ENCODE peak calls at places on chromosomes 7 and 10, in four cellular contexts. O, T, I and N are unnamed samples.

GRCh38 chr7:46557295-46557711 is 636.2 kb upstream of the IGFBP3 start:
- DNase-seq in O (peak), T (no peak), I (no peak), N (no peak)

GRCh38 chr10:97789770-97790397 is 18.1 kb upstream of the SFRP5 start:
- DNase-seq in O (no peak), T (no peak), I (no peak), N (no peak)

GRCh38 chr7:86995052-86995725 is 64.3 kb downstream of the ELAPOR2 start:
- DNase-seq in O (no peak), T (no peak), I (no peak), N (no peak)

GRCh38 chr10:66747451-66747850 is 178.4 kb upstream of the LRRTM3 start:
- DNase-seq in T (no peak), O (no peak), I (peak), N (no peak)

GRCh38 chr7:90425376-90425775 is 22.1 kb downstream of the CLDN12 start:
- DNase-seq in O (no peak), T (no peak), I (peak), N (no peak)

GRCh38 chr10:132592790-132593788 is 55.5 kb downstream of the INPP5A start:
- DNase-seq in I (no peak), O (no peak), T (no peak), N (no peak)

GRCh38 chr7:2251841-2252771 is 10.1 kb downstream of the NUDT1 start:
- DNase-seq in T (peak), I (no peak), O (no peak), N (no peak)

GRCh38 chr7:150453892-150454291 is 3.5 kb downstream of the GIMAP8 start:
- DNase-seq in T (no peak), I (no peak), O (no peak), N (no peak)

GRCh38 chr7:5077740-5078139 is 32.1 kb downstream of the RBAK start:
- DNase-seq in O (no peak), T (peak), I (peak), N (no peak)

GRCh38 chr7:87287738-87288341 is 57.6 kb upstream of the CROT start:
- DNase-seq in T (no peak), O (no peak), I (no peak), N (no peak)

GRCh38 chr10:91552706-91553105 is 80.2 kb downstream of the PPP1R3C start:
- DNase-seq in O (peak), I (peak), T (no peak), N (peak)

GRCh38 chr7:98802088-98802780 is 67.6 kb downstream of the TMEM130 start:
- DNase-seq in I (peak), O (no peak), T (peak), N (peak)

GRCh38 chr10:26274391-26274790 is 57.8 kb downstream of the GAD2 start:
- DNase-seq in I (no peak), O (no peak), T (no peak), N (peak)

GRCh38 chr10:1406976-1407945 is 330.1 kb downstream of the ADARB2 start:
- DNase-seq in I (no peak), T (no peak), O (no peak), N (no peak)

GRCh38 chr10:944034-944831 is 12.7 kb upstream of the LARP4B start:
- DNase-seq in I (no peak), T (no peak), O (peak), N (peak)

GRCh38 chr10:124604214-124605000 is 139.8 kb downstream of the FAM53B start:
- DNase-seq in T (peak), I (no peak), O (no peak), N (peak)

GRCh38 chr7:42274052-42274451 is 37.0 kb upstream of the GLI3 start:
- DNase-seq in I (peak), O (no peak), T (no peak), N (no peak)

GRCh38 chr7:133091943-133092464 is 10.1 kb upstream of the CHCHD3 start:
- DNase-seq in O (no peak), I (no peak), T (no peak), N (no peak)

DNA sequence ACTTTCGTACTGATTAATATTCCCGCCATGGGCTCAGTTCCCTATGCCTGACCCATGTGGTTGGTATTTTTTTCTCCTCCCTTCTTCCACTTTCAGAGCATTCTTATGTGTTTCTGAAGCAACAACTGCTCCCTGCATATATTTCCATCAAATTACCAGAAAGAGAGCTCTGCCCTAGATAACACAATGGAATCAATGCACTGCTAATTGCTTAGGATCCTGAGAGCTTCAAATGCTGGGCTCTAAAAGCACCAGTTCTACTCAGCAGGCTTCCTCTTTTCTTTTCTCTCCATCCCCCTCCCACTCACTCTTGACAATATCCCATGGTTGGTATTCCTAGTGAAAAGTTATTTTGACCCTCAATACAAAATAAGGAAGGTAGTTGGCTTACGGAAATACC is 5.3 kb downstream of the TECTB start:
- DNase-seq in O (no peak), T (no peak), I (no peak), N (no peak)
- H3K27ac ChIP-seq in O (no peak), T (no peak), I (no peak), N (no peak)

DNA sequence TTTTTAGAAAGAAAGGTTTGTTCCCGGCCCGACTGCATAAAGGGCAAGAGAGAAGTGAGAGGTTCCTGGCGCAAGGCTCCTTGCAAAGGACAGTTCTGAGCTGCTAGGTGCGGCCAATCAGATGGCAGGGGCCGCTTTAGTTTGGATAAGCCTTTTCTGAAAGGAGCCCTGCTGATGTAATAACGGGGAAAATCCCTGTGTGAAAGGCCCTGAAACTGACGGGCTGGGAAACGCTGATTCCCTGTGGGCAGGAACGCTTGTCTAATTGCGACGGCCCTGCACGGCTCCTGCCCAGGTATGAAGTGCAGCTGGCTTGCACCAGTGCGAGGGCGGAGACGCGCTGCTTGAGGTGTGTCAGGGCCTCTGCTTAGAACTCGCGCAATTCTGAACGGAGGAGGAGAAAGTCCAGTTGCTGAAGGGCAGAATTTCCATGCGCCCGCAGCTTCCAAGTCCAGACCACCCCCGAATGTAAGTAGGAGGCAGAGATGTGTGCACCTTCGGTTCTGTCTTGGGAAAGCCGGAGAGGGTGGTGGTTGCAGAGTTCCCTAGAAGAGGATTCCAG is 30.5 kb downstream of the TACC2 start:
- DNase-seq in O (no peak), I (peak), T (no peak), N (no peak)
- H3K4me3 ChIP-seq in O (no peak), I (peak), T (no peak), N (peak)

GRCh38 chr7:128849804-128850490 is 12.7 kb upstream of the ATP6V1F start:
- DNase-seq in O (no peak), I (no peak), T (no peak), N (no peak)
- H3K27ac ChIP-seq in O (no peak), I (no peak), T (no peak), N (peak)

DNA sequence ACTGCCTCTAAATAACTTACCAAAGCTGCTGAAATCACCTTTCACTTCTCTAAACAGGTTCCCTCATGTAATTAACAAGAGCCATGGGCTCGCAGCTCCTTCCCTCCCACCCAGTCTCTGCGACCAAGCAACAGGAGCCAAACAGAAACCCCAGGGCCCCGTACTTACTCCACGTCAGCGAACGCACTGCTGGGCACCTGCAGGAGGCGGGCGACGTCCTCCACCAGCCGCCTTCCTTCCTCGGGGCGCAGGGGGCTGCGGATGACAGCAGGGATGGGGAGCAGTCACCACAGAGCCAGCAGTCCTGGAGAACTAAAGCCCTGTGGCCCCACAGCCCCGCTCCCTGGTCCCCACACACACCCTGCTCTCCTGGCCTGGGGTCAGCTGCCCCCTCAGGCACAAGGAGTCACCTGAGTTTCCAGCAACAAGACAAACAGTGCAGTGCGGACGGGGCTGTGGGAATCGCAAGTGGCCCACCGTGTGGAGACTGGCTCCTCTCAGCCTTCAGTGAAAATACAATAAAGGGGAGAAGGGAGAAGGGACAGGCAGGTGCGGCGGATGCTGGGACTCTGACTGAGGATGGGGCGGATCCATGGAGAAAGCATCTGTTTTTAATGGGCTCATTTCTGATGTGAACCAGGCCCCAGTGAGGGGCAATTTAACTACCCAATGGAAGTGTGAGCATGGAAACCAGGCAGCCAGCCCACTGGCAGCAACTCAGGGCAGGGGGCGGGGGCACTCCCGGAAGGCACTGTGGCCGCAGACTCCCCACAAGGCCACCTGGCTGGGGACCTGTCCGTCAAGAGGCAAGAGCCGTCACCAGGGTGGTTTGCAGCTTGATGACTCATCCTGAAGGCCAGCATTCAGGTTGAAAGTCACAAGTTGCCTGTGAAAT is 476.7 kb downstream of the PTPRN2 start:
- DNase-seq in I (peak), T (peak), O (no peak), N (no peak)
- H3K4me3 ChIP-seq in I (no peak), T (no peak), O (no peak), N (no peak)

GRCh38 chr10:33594475-33594874 is 260.0 kb upstream of the NRP1 start:
- DNase-seq in T (no peak), O (no peak), I (no peak), N (no peak)
- H3K27ac ChIP-seq in T (no peak), O (no peak), I (no peak), N (no peak)

GRCh38 chr10:88999629-89000028 is 9.0 kb downstream of the FAS start:
- DNase-seq in O (no peak), I (no peak), T (no peak), N (no peak)

GRCh38 chr10:89001024-89001423 is 10.4 kb downstream of the FAS start:
- DNase-seq in O (no peak), I (no peak), T (no peak), N (no peak)

GRCh38 chr10:89002234-89002978 is 11.8 kb downstream of the FAS start:
- DNase-seq in I (no peak), T (no peak), O (no peak), N (no peak)

GRCh38 chr10:89003344-89003743 is 12.7 kb downstream of the FAS start:
- DNase-seq in O (no peak), T (no peak), I (no peak), N (no peak)

DNA sequence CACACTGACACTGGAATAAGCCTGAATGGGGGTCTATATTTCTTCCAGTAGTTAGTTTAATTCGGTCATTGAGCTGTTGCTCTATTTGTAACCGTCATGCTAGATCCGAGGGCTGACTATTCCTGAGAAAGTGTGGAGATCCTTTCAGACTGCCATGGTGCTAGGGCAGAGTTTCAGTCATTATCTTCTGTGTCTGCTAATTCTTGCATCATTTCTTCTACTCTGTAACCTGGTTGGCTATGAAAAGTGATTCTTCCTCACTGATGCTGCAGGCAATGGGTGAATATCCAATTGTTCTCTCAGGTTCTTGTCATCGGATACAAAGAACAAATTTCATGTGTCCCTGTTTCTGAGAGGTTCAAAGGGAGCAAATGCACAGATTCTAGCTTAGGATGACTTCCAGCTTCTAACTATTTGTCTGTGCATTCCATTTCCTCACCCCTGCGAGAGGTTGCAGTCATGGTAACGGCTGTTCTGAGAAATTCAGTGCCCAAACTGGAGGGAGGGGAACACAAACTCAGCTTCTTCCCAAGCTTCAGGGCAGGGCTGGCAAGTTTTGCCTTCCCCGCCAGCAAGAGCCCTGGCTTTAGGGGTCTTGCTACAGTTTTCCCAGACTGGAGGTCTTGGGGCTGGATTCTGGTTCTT is 11.0 kb downstream of the FAS start:
- DNase-seq in I (no peak), T (no peak), O (no peak), N (no peak)
- H3K4me3 ChIP-seq in I (no peak), T (no peak), O (no peak), N (peak)